ENCODE peak calls at places on chromosome 22, in six cellular contexts. One of them, this sample, is unnamed.

GRCh38 chr22:20997536-20998257 is 4.2 kb downstream of the THAP7 start:
- DNase-seq in IMR-90: no peak
- DNase-seq in A673: no peak
- DNase-seq in ovary: no peak
- DNase-seq in psoas muscle: no peak
- DNase-seq in AG10803: no peak
- DNase-seq in this sample: no peak

GRCh38 chr22:31350410-31350863 is 4.3 kb upstream of the PATZ1 start:
- DNase-seq in IMR-90: no peak
- DNase-seq in A673: peak
- DNase-seq in ovary: no peak
- DNase-seq in psoas muscle: no peak
- DNase-seq in AG10803: no peak
- DNase-seq in this sample: peak

GRCh38 chr22:33105501-33105911 is 47.3 kb upstream of the SYN3 start:
- DNase-seq in IMR-90: peak
- DNase-seq in A673: no peak
- DNase-seq in ovary: no peak
- DNase-seq in psoas muscle: no peak
- DNase-seq in AG10803: peak
- DNase-seq in this sample: peak

GRCh38 chr22:23113067-23113846 is 28.5 kb downstream of the RSPH14 start:
- DNase-seq in IMR-90: peak
- DNase-seq in A673: peak
- DNase-seq in ovary: peak
- DNase-seq in psoas muscle: peak
- DNase-seq in AG10803: peak
- DNase-seq in this sample: peak

GRCh38 chr22:35150163-35151107 is 84.5 kb downstream of the ISX start:
- DNase-seq in IMR-90: peak
- DNase-seq in A673: peak
- DNase-seq in ovary: peak
- DNase-seq in psoas muscle: peak
- DNase-seq in AG10803: peak
- DNase-seq in this sample: peak

GRCh38 chr22:50184004-50184461 is 1.7 kb upstream of the TRABD start:
- DNase-seq in IMR-90: peak
- DNase-seq in A673: no peak
- DNase-seq in ovary: peak
- DNase-seq in psoas muscle: peak
- DNase-seq in AG10803: peak
- DNase-seq in this sample: peak

GRCh38 chr22:38413085-38414008 is 41.7 kb downstream of the KCNJ4 start:
- DNase-seq in IMR-90: no peak
- DNase-seq in A673: no peak
- DNase-seq in ovary: peak
- DNase-seq in psoas muscle: peak
- DNase-seq in AG10803: no peak
- DNase-seq in this sample: no peak

GRCh38 chr22:22023581-22024137 is 41.1 kb upstream of the TOP3B start:
- DNase-seq in IMR-90: no peak
- DNase-seq in A673: no peak
- DNase-seq in ovary: no peak
- DNase-seq in psoas muscle: no peak
- DNase-seq in AG10803: no peak
- DNase-seq in this sample: no peak

GRCh38 chr22:39349506-39349966 is 255 bp upstream of the SYNGR1 start:
- DNase-seq in IMR-90: no peak
- DNase-seq in A673: peak
- DNase-seq in ovary: peak
- DNase-seq in psoas muscle: no peak
- DNase-seq in AG10803: no peak
- DNase-seq in this sample: peak

GRCh38 chr22:39746600-39747262 is 146.8 kb downstream of the ENTHD1 start:
- DNase-seq in IMR-90: no peak
- DNase-seq in A673: no peak
- DNase-seq in ovary: no peak
- DNase-seq in psoas muscle: no peak
- DNase-seq in AG10803: no peak
- DNase-seq in this sample: no peak

GRCh38 chr22:39123811-39124668 is 27.0 kb downstream of the APOBEC3H start:
- DNase-seq in IMR-90: no peak
- DNase-seq in A673: no peak
- DNase-seq in ovary: no peak
- DNase-seq in psoas muscle: no peak
- DNase-seq in AG10803: no peak
- DNase-seq in this sample: no peak

GRCh38 chr22:20399866-20400605 is 6.1 kb downstream of the ZNF74 start:
- DNase-seq in IMR-90: no peak
- DNase-seq in A673: no peak
- DNase-seq in ovary: no peak
- DNase-seq in psoas muscle: no peak
- DNase-seq in AG10803: no peak
- DNase-seq in this sample: no peak

GRCh38 chr22:38700271-38700788 is 413 bp downstream of the JOSD1 start:
- DNase-seq in IMR-90: no peak
- DNase-seq in A673: no peak
- DNase-seq in ovary: peak
- DNase-seq in psoas muscle: peak
- DNase-seq in AG10803: peak
- DNase-seq in this sample: peak

GRCh38 chr22:32862936-32863661 is 61.6 kb downstream of the TIMP3 start:
- DNase-seq in IMR-90: no peak
- DNase-seq in A673: no peak
- DNase-seq in ovary: no peak
- DNase-seq in psoas muscle: no peak
- DNase-seq in AG10803: no peak
- DNase-seq in this sample: no peak

GRCh38 chr22:50710221-50710620 is 27.8 kb upstream of the ACR start:
- DNase-seq in IMR-90: no peak
- DNase-seq in A673: no peak
- DNase-seq in ovary: no peak
- DNase-seq in psoas muscle: peak
- DNase-seq in AG10803: no peak
- DNase-seq in this sample: no peak

GRCh38 chr22:20164863-20165262 is 14.0 kb upstream of the CCDC188 start:
- DNase-seq in IMR-90: no peak
- DNase-seq in A673: no peak
- DNase-seq in ovary: no peak
- DNase-seq in psoas muscle: no peak
- DNase-seq in AG10803: no peak
- DNase-seq in this sample: no peak

GRCh38 chr22:30717331-30717921 is 22.8 kb downstream of the OSBP2 start:
- DNase-seq in IMR-90: peak
- DNase-seq in A673: peak
- DNase-seq in ovary: no peak
- DNase-seq in psoas muscle: no peak
- DNase-seq in AG10803: peak
- DNase-seq in this sample: peak

GRCh38 chr22:41657709-41658108 is 31.0 kb downstream of the SNU13 start:
- DNase-seq in IMR-90: no peak
- DNase-seq in A673: no peak
- DNase-seq in ovary: no peak
- DNase-seq in psoas muscle: no peak
- DNase-seq in AG10803: no peak
- DNase-seq in this sample: no peak

DNA sequence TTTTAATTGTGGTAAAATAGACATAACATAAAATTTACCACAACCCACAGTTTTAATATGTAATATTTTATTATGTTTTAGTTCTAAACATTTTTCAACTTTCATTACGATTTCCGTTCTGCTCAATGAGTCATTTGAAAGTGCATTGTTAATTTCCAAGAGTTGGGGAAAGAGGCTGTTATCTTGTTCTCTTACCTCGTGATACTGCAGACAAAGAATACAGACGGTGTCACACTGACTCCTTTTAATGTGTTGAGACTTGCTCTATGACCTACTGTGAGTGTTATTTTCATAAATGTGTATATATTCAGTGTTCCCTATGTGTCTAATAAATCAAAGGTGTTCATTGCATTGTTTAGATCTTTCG is 10.8 kb upstream of the RAC2 start:
- DNase-seq in IMR-90: peak
- DNase-seq in A673: no peak
- DNase-seq in ovary: no peak
- DNase-seq in psoas muscle: no peak
- DNase-seq in AG10803: no peak
- DNase-seq in this sample: no peak
- H3K4me3 ChIP-seq in IMR-90: no peak
- H3K4me3 ChIP-seq in A673: no peak
- H3K4me3 ChIP-seq in ovary: no peak
- H3K4me3 ChIP-seq in psoas muscle: no peak
- H3K4me3 ChIP-seq in AG10803: no peak
- H3K4me3 ChIP-seq in this sample: no peak

GRCh38 chr22:43227231-43227630 is 40.3 kb upstream of the TTLL12 start:
- DNase-seq in IMR-90: no peak
- DNase-seq in A673: peak
- DNase-seq in ovary: no peak
- DNase-seq in psoas muscle: no peak
- DNase-seq in AG10803: no peak
- DNase-seq in this sample: peak

GRCh38 chr22:43230571-43230970 is 43.6 kb upstream of the TTLL12 start:
- DNase-seq in IMR-90: no peak
- DNase-seq in A673: no peak
- DNase-seq in ovary: no peak
- DNase-seq in psoas muscle: no peak
- DNase-seq in AG10803: no peak
- DNase-seq in this sample: no peak

GRCh38 chr22:43228863-43229262 is 41.9 kb upstream of the TTLL12 start:
- DNase-seq in IMR-90: no peak
- DNase-seq in A673: no peak
- DNase-seq in ovary: no peak
- DNase-seq in psoas muscle: no peak
- DNase-seq in AG10803: no peak
- DNase-seq in this sample: no peak

GRCh38 chr22:43226368-43226979 is 39.5 kb upstream of the TTLL12 start:
- DNase-seq in IMR-90: peak
- DNase-seq in A673: no peak
- DNase-seq in ovary: peak
- DNase-seq in psoas muscle: no peak
- DNase-seq in AG10803: peak
- DNase-seq in this sample: peak

GRCh38 chr22:43228330-43228729 is 41.4 kb upstream of the TTLL12 start:
- DNase-seq in IMR-90: peak
- DNase-seq in A673: peak
- DNase-seq in ovary: no peak
- DNase-seq in psoas muscle: no peak
- DNase-seq in AG10803: peak
- DNase-seq in this sample: peak
- TF ChIP-seq CTCF in IMR-90: peak
- TF ChIP-seq CTCF in A673: peak
- TF ChIP-seq CTCF in ovary: no peak
- TF ChIP-seq CTCF in psoas muscle: peak
- TF ChIP-seq CTCF in AG10803: no peak
- TF ChIP-seq CTCF in this sample: peak

DNA sequence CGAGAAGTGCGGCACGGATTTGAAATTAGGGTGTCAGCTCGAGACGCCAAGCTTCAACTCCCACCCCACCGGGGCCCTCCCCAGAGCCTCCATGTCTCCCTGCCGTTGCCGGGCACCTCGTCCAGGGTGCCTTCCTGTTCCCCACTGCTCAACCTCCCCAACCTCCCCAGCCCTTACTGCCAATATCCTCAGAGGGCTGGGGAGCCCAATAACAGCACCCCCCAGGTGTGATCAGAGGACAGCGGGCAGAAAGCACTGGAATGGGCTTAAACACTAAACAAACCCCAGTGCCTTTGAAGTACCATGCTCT is 1336.4 kb downstream of the TBC1D22A start:
- DNase-seq in IMR-90: no peak
- DNase-seq in A673: no peak
- DNase-seq in ovary: no peak
- DNase-seq in psoas muscle: no peak
- DNase-seq in AG10803: no peak
- DNase-seq in this sample: no peak
- H3K4me3 ChIP-seq in IMR-90: no peak
- H3K4me3 ChIP-seq in A673: no peak
- H3K4me3 ChIP-seq in ovary: no peak
- H3K4me3 ChIP-seq in psoas muscle: no peak
- H3K4me3 ChIP-seq in AG10803: no peak
- H3K4me3 ChIP-seq in this sample: no peak

GRCh38 chr22:25123677-25124076 is 76.0 kb upstream of the CRYBB3 start:
- DNase-seq in IMR-90: no peak
- DNase-seq in A673: no peak
- DNase-seq in ovary: no peak
- DNase-seq in psoas muscle: no peak
- DNase-seq in AG10803: no peak
- DNase-seq in this sample: no peak

GRCh38 chr22:25125693-25126357 is 73.8 kb upstream of the CRYBB3 start:
- DNase-seq in IMR-90: no peak
- DNase-seq in A673: no peak
- DNase-seq in ovary: no peak
- DNase-seq in psoas muscle: no peak
- DNase-seq in AG10803: no peak
- DNase-seq in this sample: no peak

GRCh38 chr22:25126510-25126909 is 73.1 kb upstream of the CRYBB3 start:
- DNase-seq in IMR-90: no peak
- DNase-seq in A673: no peak
- DNase-seq in ovary: no peak
- DNase-seq in psoas muscle: no peak
- DNase-seq in AG10803: no peak
- DNase-seq in this sample: no peak

GRCh38 chr22:25130462-25130861 is 69.2 kb upstream of the CRYBB3 start:
- DNase-seq in IMR-90: no peak
- DNase-seq in A673: no peak
- DNase-seq in ovary: no peak
- DNase-seq in psoas muscle: no peak
- DNase-seq in AG10803: no peak
- DNase-seq in this sample: no peak

DNA sequence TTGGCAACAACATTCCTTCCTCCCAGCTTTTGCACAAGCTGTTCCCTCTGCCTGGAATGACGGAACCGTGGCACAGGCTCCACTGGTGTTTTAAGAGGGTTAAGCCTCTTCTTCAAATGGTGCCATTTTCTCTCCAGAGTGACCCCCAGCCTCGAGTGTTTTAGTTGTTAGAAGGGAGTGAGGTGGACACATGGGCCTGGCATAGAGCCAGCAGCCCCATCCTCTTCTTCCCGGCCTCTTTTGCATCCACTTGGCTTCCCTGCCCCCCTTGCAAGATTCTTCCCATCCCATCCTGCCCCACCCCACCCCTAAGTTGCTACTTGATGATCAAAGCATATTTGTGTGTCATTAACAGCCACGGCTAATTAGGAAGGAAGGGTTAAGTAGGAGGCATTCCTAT is 72.4 kb upstream of the CRYBB3 start:
- DNase-seq in IMR-90: no peak
- DNase-seq in A673: no peak
- DNase-seq in ovary: no peak
- DNase-seq in psoas muscle: no peak
- DNase-seq in AG10803: no peak
- DNase-seq in this sample: no peak
- TF ChIP-seq CTCF in IMR-90: no peak
- TF ChIP-seq CTCF in A673: no peak
- TF ChIP-seq CTCF in ovary: no peak
- TF ChIP-seq CTCF in psoas muscle: no peak
- TF ChIP-seq CTCF in AG10803: no peak
- TF ChIP-seq CTCF in this sample: no peak

GRCh38 chr22:45971389-45972028 is 5.5 kb downstream of the WNT7B start:
- DNase-seq in IMR-90: no peak
- DNase-seq in A673: no peak
- DNase-seq in ovary: no peak
- DNase-seq in psoas muscle: no peak
- DNase-seq in AG10803: no peak
- DNase-seq in this sample: no peak
- H3K4me3 ChIP-seq in IMR-90: peak
- H3K4me3 ChIP-seq in A673: peak
- H3K4me3 ChIP-seq in ovary: no peak
- H3K4me3 ChIP-seq in psoas muscle: peak
- H3K4me3 ChIP-seq in AG10803: peak
- H3K4me3 ChIP-seq in this sample: peak

This sample was measured in foreskin fibroblast.